ENCODE peak calls at places on chromosomes 5 and 9, in six cellular contexts. X is ovary, T is spleen, L is fibroblast of mammary gland, V is endodermal cell, S is psoas muscle. K is an unnamed sample.

GRCh38 chr5:60410427-60410826 is 289.5 kb downstream of the DEPDC1B start:
- DNase-seq in X (no peak), T (no peak), L (peak; percentile 16), V (no peak), S (no peak), K (no peak)

GRCh38 chr5:55154893-55155292 is 5.1 kb upstream of the GPX8 start:
- DNase-seq in X (no peak), T (no peak), L (peak; percentile 49), V (no peak), S (no peak), K (no peak)

GRCh38 chr9:35760651-35761050 is 6.6 kb upstream of the MSMP start:
- DNase-seq in X (no peak), T (no peak), L (no peak), V (no peak), S (no peak), K (no peak)

GRCh38 chr5:81426347-81426746 is 32.4 kb upstream of the ACOT12 start:
- DNase-seq in X (no peak), T (no peak), L (no peak), V (no peak), S (no peak), K (no peak)

GRCh38 chr9:116641292-116642059 is 45.6 kb upstream of the TRIM32 start:
- DNase-seq in X (no peak), T (no peak), L (no peak), V (no peak), S (no peak), K (no peak)

GRCh38 chr9:87381050-87381711 is 116.5 kb upstream of the DAPK1 start:
- DNase-seq in X (no peak), T (no peak), L (peak; percentile 54), V (no peak), S (no peak), K (no peak)

GRCh38 chr9:72278959-72279358 is 86.0 kb downstream of the ZFAND5 start:
- DNase-seq in X (no peak), T (no peak), L (no peak), V (no peak), S (no peak), K (no peak)

GRCh38 chr5:180141068-180141660 is 67.8 kb downstream of the RASGEF1C start:
- DNase-seq in X (no peak), T (no peak), L (no peak), V (no peak), S (no peak), K (no peak)

GRCh38 chr5:75933489-75933888 is 149.7 kb upstream of the SV2C start:
- DNase-seq in X (no peak), T (no peak), L (no peak), V (no peak), S (no peak), K (no peak)

GRCh38 chr5:36950586-36951457 is 74.3 kb downstream of the NIPBL start:
- DNase-seq in X (no peak), T (no peak), L (peak; percentile 50), V (no peak), S (no peak), K (no peak)

GRCh38 chr5:169027456-169028118 is 273.4 kb downstream of the SLIT3 start:
- DNase-seq in X (no peak), T (no peak), L (no peak), V (no peak), S (no peak), K (no peak)

GRCh38 chr9:136726631-136727191 is 14.3 kb downstream of the DIPK1B start:
- DNase-seq in X (no peak), T (no peak), L (peak; percentile 32), V (peak; percentile 70), S (no peak), K (no peak)

GRCh38 chr9:1429328-1429727 is 379.2 kb downstream of the DMRT2 start:
- DNase-seq in X (no peak), T (no peak), L (peak; percentile 30), V (peak; percentile 41), S (no peak), K (peak; percentile 26)
- TF ChIP-seq CTCF in X (no peak), T (no peak), L (peak; percentile 40), V (peak; percentile 82), S (peak; percentile 29), K (peak; percentile 15)

GRCh38 chr9:8917978-8918739 is 1118.6 kb upstream of the DMAC1 start:
- DNase-seq in X (no peak), T (no peak), L (no peak), V (no peak), S (no peak), K (no peak)
- TF ChIP-seq CTCF in X (no peak), T (no peak), L (no peak), V (peak; percentile 30), S (no peak), K (no peak)

DNA sequence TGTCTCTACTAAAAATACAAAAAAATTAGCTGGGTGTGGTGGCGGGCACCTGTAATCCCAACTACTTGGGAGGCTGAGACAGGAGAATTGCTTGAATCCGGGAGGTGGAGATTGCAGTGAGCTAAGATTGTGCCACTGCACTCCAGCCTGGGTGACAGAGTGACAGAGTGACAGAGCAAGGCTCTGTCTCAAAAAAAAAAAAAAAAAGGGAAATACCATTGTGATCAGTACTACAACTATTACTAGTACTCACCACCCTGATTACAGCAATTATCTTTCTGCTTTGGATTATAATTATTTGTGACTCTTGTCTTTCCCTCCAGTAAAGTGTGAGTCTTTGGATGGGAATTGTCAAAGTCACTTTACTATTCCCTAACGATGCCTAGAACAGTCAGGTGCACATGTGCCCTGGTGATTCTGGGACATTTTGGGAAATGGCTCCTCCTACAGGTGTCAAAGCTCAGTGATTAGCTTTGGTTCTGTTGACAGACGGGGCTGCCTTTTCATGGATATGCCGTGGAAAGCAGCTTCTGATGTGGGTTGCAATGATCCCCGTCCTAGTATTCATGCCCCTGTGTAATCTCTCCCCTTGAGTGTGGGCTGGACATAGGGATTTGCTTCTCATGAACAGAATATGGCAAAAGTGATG is 31.8 kb upstream of the FRRS1L start:
- DNase-seq in X (no peak), T (no peak), L (no peak), V (peak; percentile 59), S (no peak), K (no peak)
- TF ChIP-seq CTCF in X (no peak), T (no peak), L (peak; percentile 24), V (peak; percentile 68), S (no peak), K (no peak)

GRCh38 chr9:131587331-131587730 is 42.0 kb downstream of the PRRT1B start:
- DNase-seq in X (no peak), T (no peak), L (no peak), V (peak; percentile 35), S (no peak), K (no peak)
- TF ChIP-seq CTCF in X (no peak), T (no peak), L (no peak), V (no peak), S (no peak), K (no peak)

GRCh38 chr9:126146254-126147145 is 180.1 kb upstream of the MVB12B start:
- DNase-seq in X (peak; percentile 2), T (peak; percentile 50), L (no peak), V (peak; percentile 92), S (no peak), K (peak; percentile 42)
- TF ChIP-seq CTCF in X (no peak), T (no peak), L (peak; percentile 28), V (peak; percentile 87), S (no peak), K (peak; percentile 41)

K was measured in nephron progenitor cell.